ENCODE peak calls at places on chromosomes 2 and 18, in eight cellular contexts. N is transverse colon, R is IMR-90, Q is K562, K is esophagus squamous epithelium, W is stomach, X is Peyer's patch, E is thyroid gland. F is an unnamed sample.

GRCh38 chr18:75214766-75215515 is 4.3 kb downstream of the TSHZ1 start:
- DNase-seq in N (peak; percentile 42), R (no peak), Q (no peak), K (no peak), W (no peak), X (no peak), E (no peak), F (no peak)

GRCh38 chr18:62566199-62566598 is 43.4 kb downstream of the ZCCHC2 start:
- DNase-seq in N (peak; percentile 32), R (peak; percentile 7), Q (peak; percentile 26), K (no peak), W (peak; percentile 43), X (no peak), E (peak; percentile 19), F (no peak)

GRCh38 chr2:213216461-213216860 is 65.0 kb upstream of the IKZF2 start:
- DNase-seq in N (no peak), R (peak; percentile 56), Q (no peak), K (no peak), W (no peak), X (no peak), E (no peak), F (no peak)

GRCh38 chr2:18749912-18750526 is 160.7 kb upstream of the NT5C1B start:
- DNase-seq in N (peak; percentile 49), R (peak; percentile 66), Q (peak; percentile 51), K (no peak), W (peak; percentile 62), X (no peak), E (peak; percentile 62), F (peak; percentile 65)

GRCh38 chr2:40103163-40103562 is 324.1 kb upstream of the THUMPD2 start:
- DNase-seq in N (no peak), R (peak; percentile 77), Q (no peak), K (no peak), W (no peak), X (no peak), E (no peak), F (no peak)

GRCh38 chr2:236365258-236366048 is 101.2 kb upstream of the ASB18 start:
- DNase-seq in N (no peak), R (no peak), Q (no peak), K (no peak), W (no peak), X (no peak), E (no peak), F (no peak)

GRCh38 chr2:74554821-74555531 is 456 bp downstream of the DOK1 start:
- DNase-seq in N (peak; percentile 64), R (peak; percentile 27), Q (peak; percentile 69), K (no peak), W (peak; percentile 66), X (peak; percentile 79), E (peak; percentile 59), F (peak; percentile 46)

GRCh38 chr2:183269956-183270355 is 145.7 kb downstream of the NUP35 start:
- DNase-seq in N (no peak), R (no peak), Q (no peak), K (no peak), W (no peak), X (no peak), E (no peak), F (no peak)

GRCh38 chr18:2515908-2516625 is 55.2 kb downstream of the METTL4 start:
- DNase-seq in N (no peak), R (peak; percentile 95), Q (no peak), K (no peak), W (no peak), X (no peak), E (no peak), F (no peak)
- H3K36me3 ChIP-seq in N (no peaks in the 10 kb centered on the region), R (no peaks in the 10 kb centered on the region), Q (no peaks in the 10 kb centered on the region), K (no peaks in the 10 kb centered on the region), W (no peaks in the 10 kb centered on the region), X (no peaks in the 10 kb centered on the region), E (no peaks in the 10 kb centered on the region), F (no peaks in the 10 kb centered on the region)

DNA sequence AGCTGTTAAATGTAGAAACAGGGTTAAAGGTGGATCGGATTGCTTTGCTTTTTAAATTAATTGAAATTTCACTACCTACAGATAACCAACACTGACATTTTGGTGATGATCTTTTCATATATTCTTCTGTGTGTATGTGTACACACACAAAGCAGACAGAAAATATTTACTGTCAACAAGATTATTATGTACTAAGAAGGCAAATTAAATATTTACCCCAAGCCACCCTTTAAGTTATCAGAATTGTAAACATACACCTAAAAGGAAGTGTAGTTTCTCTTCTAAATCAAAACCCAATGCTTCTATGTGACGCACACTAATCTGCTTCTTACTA is 98.7 kb downstream of the GAREM1 start:
- DNase-seq in N (no peak), R (no peak), Q (no peak), K (no peak), W (no peak), X (no peak), E (no peak), F (no peak)
- H3K27ac ChIP-seq in N (peak overlapping the region; percentile 84), R (no peak overlapping the region), Q (no peak overlapping the region), K (peak overlapping the region; percentile 84), W (peak overlapping the region; percentile 91), X (peak overlapping the region; percentile 52), E (no peak overlapping the region), F (peak overlapping the region; percentile 97)

DNA sequence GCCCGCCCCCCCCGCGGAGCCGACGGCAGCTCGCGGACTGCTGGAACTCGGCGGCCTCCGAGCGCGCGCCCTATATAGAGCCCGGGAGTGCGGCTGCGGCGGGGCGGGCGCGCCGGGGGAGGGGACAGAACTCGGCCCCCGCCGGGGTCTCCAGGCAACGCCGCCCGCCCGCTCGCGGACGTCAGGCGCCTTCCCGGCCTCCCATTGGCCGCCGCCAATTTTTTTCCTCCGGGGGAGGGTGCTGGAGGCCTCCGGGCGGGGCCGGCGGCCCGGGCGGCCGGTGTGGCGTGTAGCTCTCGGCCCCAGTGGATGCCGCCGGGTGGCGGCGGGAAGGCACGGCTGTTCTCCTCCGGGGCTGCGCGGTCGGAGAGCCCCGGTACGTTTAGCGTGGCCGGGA is at the start of gene ZFP36L2:
- DNase-seq in N (peak; percentile 97), R (peak; percentile 93), Q (peak; percentile 96), K (peak; percentile 84), W (peak; percentile 97), X (peak; percentile 98), E (peak; percentile 97), F (peak; percentile 97)
- TF ChIP-seq POLR2A in N (peak; percentile 98), R (peak; percentile 97), Q (peak; percentile 95), K (peak; percentile 72), W (peak; percentile 89), X (peak; percentile 98), E (peak; percentile 83), F (peak; percentile 98)

GRCh38 chr2:218585541-218585940 is 16.9 kb downstream of the CNOT9 start:
- DNase-seq in N (no peak), R (no peak), Q (no peak), K (no peak), W (no peak), X (no peak), E (peak; percentile 57), F (no peak)
- H3K36me3 ChIP-seq in N (no peaks in the 10 kb centered on the region), R (peaks cover 38% of the 10 kb centered on the region), Q (peaks cover 79% of the 10 kb centered on the region), K (peaks cover 98% of the 10 kb centered on the region), W (peaks cover 97% of the 10 kb centered on the region), X (no peaks in the 10 kb centered on the region), E (peaks cover 16% of the 10 kb centered on the region), F (peaks cover 23% of the 10 kb centered on the region)

GRCh38 chr2:223764796-223765195 is 72.6 kb downstream of the AP1S3 start:
- DNase-seq in N (no peak), R (no peak), Q (no peak), K (no peak), W (no peak), X (no peak), E (no peak), F (no peak)

GRCh38 chr2:223759569-223760430 is 77.6 kb downstream of the AP1S3 start:
- DNase-seq in N (no peak), R (peak; percentile 54), Q (no peak), K (no peak), W (no peak), X (no peak), E (peak; percentile 29), F (peak; percentile 24)

GRCh38 chr2:223762853-223763252 is 74.5 kb downstream of the AP1S3 start:
- DNase-seq in N (no peak), R (peak; percentile 52), Q (no peak), K (no peak), W (no peak), X (no peak), E (peak; percentile 69), F (no peak)

GRCh38 chr2:223758131-223758840 is 79.1 kb downstream of the AP1S3 start:
- DNase-seq in N (no peak), R (no peak), Q (no peak), K (no peak), W (no peak), X (no peak), E (no peak), F (no peak)

DNA sequence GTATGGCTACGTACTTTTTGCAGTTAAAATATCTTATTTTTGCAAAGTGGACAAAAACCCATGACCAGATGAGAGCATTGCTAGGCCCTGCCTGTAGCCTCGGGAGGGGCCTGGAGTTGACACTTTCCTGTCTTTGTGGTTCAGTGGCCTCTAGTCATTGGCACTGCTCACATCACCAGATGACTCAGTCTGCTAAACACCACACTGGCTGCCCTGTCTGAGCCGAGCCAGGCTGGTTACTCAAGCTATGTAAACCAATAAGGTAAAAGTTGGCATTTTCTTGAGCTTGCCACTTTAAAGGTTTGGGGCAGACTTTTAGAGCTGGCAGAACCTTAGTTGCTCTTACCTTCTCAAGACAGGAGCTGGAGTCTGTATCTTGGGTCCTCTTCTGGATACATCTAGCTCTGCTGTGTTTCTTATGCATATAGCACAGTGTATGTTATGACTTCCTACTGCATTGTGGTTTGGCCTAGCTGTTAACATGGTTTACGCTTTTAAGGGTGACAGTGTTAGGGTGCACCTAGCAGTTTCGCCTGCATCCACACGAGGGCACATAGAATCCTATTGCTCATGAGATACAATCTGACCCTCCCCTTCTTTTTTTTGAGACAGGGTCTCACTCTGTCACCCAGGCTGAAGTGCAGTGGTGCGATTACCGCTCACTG is 76.4 kb downstream of the AP1S3 start:
- DNase-seq in N (peak; percentile 24), R (peak; percentile 89), Q (peak; percentile 8), K (peak; percentile 8), W (peak; percentile 68), X (no peak), E (peak; percentile 92), F (peak; percentile 36)
- H3K27ac ChIP-seq in N (no peak overlapping the region), R (no peak overlapping the region), Q (no peak overlapping the region), K (peak overlapping the region; percentile 74), W (peak overlapping the region; percentile 75), X (peak overlapping the region; percentile 39), E (peak overlapping the region; percentile 94), F (no peak overlapping the region)